ENCODE peak calls at places on chromosomes 13 and 19, in five cellular contexts. H, E, L, W and O are unnamed samples.

GRCh38 chr19:55484571-55485438 is at the start of gene NAT14:
- DNase-seq in H (peak; percentile 74), E (peak; percentile 76), L (peak; percentile 93), W (peak; percentile 65), O (no peak)

GRCh38 chr13:112873851-112874750 is 94.9 kb upstream of the MCF2L start:
- DNase-seq in H (peak; percentile 74), E (peak; percentile 93), L (peak; percentile 81), W (peak; percentile 67), O (peak; percentile 87)

GRCh38 chr13:44148159-44148929 is 225.3 kb upstream of the SERP2 start:
- DNase-seq in H (peak; percentile 76), E (no peak), L (peak; percentile 32), W (no peak), O (no peak)

GRCh38 chr19:30596813-30597399 is 224.7 kb downstream of the ZNF536 start:
- DNase-seq in H (no peak), E (no peak), L (peak; percentile 42), W (no peak), O (no peak)

GRCh38 chr13:84037937-84038464 is 155.7 kb upstream of the SLITRK1 start:
- DNase-seq in H (peak; percentile 19), E (no peak), L (peak; percentile 47), W (no peak), O (no peak)

GRCh38 chr19:50649433-50650391 is at the start of gene C19orf81:
- DNase-seq in H (peak; percentile 55), E (no peak), L (peak; percentile 95), W (no peak), O (no peak)

GRCh38 chr13:49714757-49715156 is 23.5 kb upstream of the EBPL start:
- DNase-seq in H (no peak), E (no peak), L (no peak), W (no peak), O (no peak)

GRCh38 chr13:36837354-36838092 is 18.5 kb downstream of the RFXAP start:
- DNase-seq in H (no peak), E (no peak), L (no peak), W (no peak), O (no peak)

GRCh38 chr13:50796463-50796862 is 47.0 kb downstream of the DLEU7 start:
- DNase-seq in H (no peak), E (no peak), L (no peak), W (no peak), O (no peak)

GRCh38 chr13:33644607-33645543 is 173.1 kb upstream of the RFC3 start:
- DNase-seq in H (no peak), E (no peak), L (no peak), W (peak; percentile 3), O (no peak)

GRCh38 chr19:54316746-54317107 is 3.8 kb upstream of the LILRA5 start:
- DNase-seq in H (peak; percentile 19), E (no peak), L (peak; percentile 59), W (no peak), O (peak; percentile 88)

GRCh38 chr19:39498262-39499081 is at the start of gene DLL3:
- DNase-seq in H (peak; percentile 36), E (no peak), L (peak; percentile 41), W (no peak), O (no peak)

GRCh38 chr13:51831519-51831918 is 13.5 kb downstream of the TMEM272 start:
- DNase-seq in H (no peak), E (no peak), L (no peak), W (no peak), O (peak; percentile 59)

GRCh38 chr13:48508001-48508400 is 24.9 kb downstream of the RCBTB2 start:
- DNase-seq in H (no peak), E (no peak), L (no peak), W (no peak), O (no peak)